ENCODE peak calls at places on chromosomes 13 and 19, in seven cellular contexts. D is naive B cell, P is activated T-cell treated with anti-CD3 and anti-CD28 coated beads for 48 hours, M is T-helper 2 cell, H is B cell, C is hypothalamus, V is COR-L47. W is an unnamed sample.

GRCh38 chr13:38830442-38831045 is 143.7 kb downstream of the FREM2 start:
- DNase-seq in D (no peak), P (no peak), M (no peak), H (no peak), C (no peak), V (no peak), W (no peak)

GRCh38 chr19:38843175-38843758 is 6.5 kb downstream of the HNRNPL start:
- DNase-seq in D (no peak), P (no peak), M (no peak), H (no peak), C (no peak), V (no peak), W (no peak)

GRCh38 chr13:74794147-74794546 is 659.9 kb upstream of the KLF12 start:
- DNase-seq in D (no peak), P (no peak), M (no peak), H (no peak), C (no peak), V (no peak), W (no peak)

GRCh38 chr13:88979465-88980180 is 1308.5 kb downstream of the SLITRK5 start:
- DNase-seq in D (no peak), P (no peak), M (no peak), H (no peak), C (no peak), V (peak), W (no peak)

GRCh38 chr13:98775844-98776598 is 23.5 kb upstream of the SLC15A1 start:
- DNase-seq in D (no peak), P (no peak), M (no peak), H (no peak), C (no peak), V (no peak), W (no peak)

GRCh38 chr19:8161135-8161646 is 11.8 kb upstream of the FBN3 start:
- DNase-seq in D (peak), P (peak), M (no peak), H (no peak), C (no peak), V (no peak), W (no peak)

GRCh38 chr19:16084067-16084685 is 7.9 kb downstream of the TPM4 start:
- DNase-seq in D (no peak), P (no peak), M (no peak), H (no peak), C (no peak), V (no peak), W (no peak)

GRCh38 chr19:1402411-1403070 is 1.2 kb upstream of the GAMT start:
- DNase-seq in D (no peak), P (no peak), M (no peak), H (no peak), C (no peak), V (no peak), W (no peak)

GRCh38 chr19:5361407-5361806 is 20.8 kb upstream of the PTPRS start:
- DNase-seq in D (no peak), P (no peak), M (no peak), H (no peak), C (no peak), V (no peak), W (no peak)

GRCh38 chr13:67123165-67123564 is 107.0 kb downstream of the PCDH9 start:
- DNase-seq in D (no peak), P (no peak), M (no peak), H (no peak), C (no peak), V (no peak), W (no peak)

GRCh38 chr13:47472516-47472915 is 528.6 kb downstream of the SUCLA2 start:
- DNase-seq in D (no peak), P (no peak), M (no peak), H (no peak), C (no peak), V (no peak), W (no peak)

GRCh38 chr13:40488869-40489391 is 177.5 kb downstream of the FOXO1 start:
- DNase-seq in D (no peak), P (no peak), M (no peak), H (no peak), C (no peak), V (no peak), W (no peak)

W was measured in nucleus accumbens.